ENCODE peak calls at places on chromosomes 7 and 10, in four cellular contexts. V is stimulated activated naive B cell treated with anti-CD40 and anti-IgM and Interleukin-4, amounts not matched to agents 10 μg/mL and 1 μg/mL and 100 μg/mL, for 72 hours; P is DMS 273 treated with DMSO at 0.1 percent for 48 hours; I is progenitor cell of endocrine pancreas. N is an unnamed sample.
A peak's percentile ranks its signal among the peaks of the same experiment; 100 is the strongest.

GRCh38 chr7:42315096-42315495 is 78.1 kb upstream of the GLI3 start:
- DNase-seq in V (no peak), I (no peak), P (no peak), N (no peak)

GRCh38 chr10:71266147-71266917 is 52.7 kb upstream of the SLC29A3 start:
- DNase-seq in I (no peak), V (no peak), P (no peak), N (no peak)

GRCh38 chr10:77179015-77179695 is 458.5 kb downstream of the KCNMA1 start:
- DNase-seq in I (no peak), V (no peak), P (no peak), N (no peak)

GRCh38 chr10:127649642-127650041 is 87.3 kb upstream of the FOXI2 start:
- DNase-seq in I (no peak), V (no peak), P (no peak), N (no peak)

GRCh38 chr10:58282615-58283014 is 13.7 kb downstream of the CISD1 start:
- DNase-seq in V (no peak), I (no peak), P (no peak), N (no peak)

GRCh38 chr7:66558660-66559465 is 69.8 kb upstream of the KCTD7 start:
- DNase-seq in I (no peak), P (no peak), V (no peak), N (peak; percentile 28)

GRCh38 chr7:151632750-151633515 is 113.2 kb upstream of the RHEB start:
- DNase-seq in V (peak; percentile 74), I (peak; percentile 20), P (no peak), N (no peak)

GRCh38 chr7:121575194-121575766 is 179.2 kb upstream of the FAM3C start:
- DNase-seq in I (no peak), V (no peak), P (no peak), N (no peak)

GRCh38 chr10:93408788-93409187 is 73.3 kb downstream of the MYOF start:
- DNase-seq in I (no peak), V (no peak), P (no peak), N (no peak)

GRCh38 chr10:81873231-81873931 is 1.6 kb upstream of the NRG3 start:
- DNase-seq in V (no peak), I (no peak), P (no peak), N (no peak)

GRCh38 chr10:58322072-58322834 is 12.6 kb upstream of the UBE2D1 start:
- DNase-seq in P (no peak), I (no peak), V (no peak), N (no peak)

GRCh38 chr10:121800831-121801230 is 127.0 kb downstream of the ATE1 start:
- DNase-seq in I (no peak), V (no peak), P (no peak), N (no peak)

GRCh38 chr7:158141221-158141582 is 446.4 kb downstream of the PTPRN2 start:
- DNase-seq in P (no peak), I (no peak), V (no peak), N (no peak)

GRCh38 chr10:104406715-104407517 is 53.3 kb downstream of the CFAP58 start:
- DNase-seq in I (no peak), V (no peak), P (peak; percentile 5), N (no peak)

GRCh38 chr7:127039541-127039940 is 213.2 kb downstream of the GRM8 start:
- DNase-seq in I (no peak), V (no peak), P (no peak), N (no peak)

GRCh38 chr10:71766717-71767419 is 6.5 kb downstream of the VSIR start:
- DNase-seq in I (no peak), V (no peak), P (no peak), N (no peak)

GRCh38 chr10:34789993-34790506 is 25.0 kb downstream of the PARD3 start:
- DNase-seq in V (no peak), I (no peak), P (no peak), N (no peak)

GRCh38 chr10:43827853-43828252 is 179.2 kb upstream of the ZNF32 start:
- DNase-seq in I (no peak), P (no peak), V (no peak), N (no peak)

GRCh38 chr10:60270426-60270825 is 119.2 kb downstream of the ANK3 start:
- DNase-seq in I (no peak), V (no peak), P (no peak), N (no peak)

GRCh38 chr7:81659697-81660395 is 110.0 kb downstream of the HGF start:
- DNase-seq in P (no peak), V (no peak), I (no peak), N (no peak)

GRCh38 chr7:75905785-75906604 is 9.0 kb upstream of the POR start:
- DNase-seq in I (no peak), V (no peak), P (no peak), N (peak; percentile 64)

GRCh38 chr10:116287906-116288501 is 15.0 kb upstream of the GFRA1 start:
- DNase-seq in V (no peak), P (no peak), I (no peak), N (no peak)

GRCh38 chr7:124162667-124163066 is 129.8 kb upstream of the TMEM229A start:
- DNase-seq in I (no peak), P (no peak), V (no peak), N (no peak)

GRCh38 chr7:37128644-37129043 is 320.0 kb downstream of the ELMO1 start:
- DNase-seq in P (no peak), I (no peak), V (no peak), N (no peak)

GRCh38 chr10:114821915-114822770 is 563 bp downstream of the FHIP2A start:
- DNase-seq in V (peak; percentile 18), I (peak; percentile 15), P (peak; percentile 1), N (peak; percentile 48)

GRCh38 chr7:99440195-99440594 is 1.5 kb downstream of the CPSF4 start:
- DNase-seq in I (no peak), V (no peak), P (no peak), N (no peak)

GRCh38 chr7:107029061-107029763 is 15.3 kb upstream of the PRKAR2B start:
- DNase-seq in V (no peak), P (no peak), I (no peak), N (no peak)

GRCh38 chr7:91995391-91995790 is 54.7 kb downstream of the AKAP9 start:
- DNase-seq in P (no peak), I (no peak), V (no peak), N (no peak)

GRCh38 chr7:99943641-99944507 is 14.5 kb upstream of the GJC3 start:
- DNase-seq in V (no peak), P (no peak), I (no peak), N (no peak)